ENCODE peak calls at places on chromosome 16, in eight cellular contexts. H is WTC11, X is HFFc6, W is heart left ventricle, S is colonic mucosa, F is B cell, I is esophagus squamous epithelium, G is bronchial epithelial cell. O is an unnamed sample.

GRCh38 chr16:56604966-56605365 is 3.4 kb upstream of the MT2A start:
- DNase-seq in H (no peak), X (no peak), W (no peak), S (no peak), F (no peak), I (no peak), G (no peak), O (no peak)

GRCh38 chr16:35463358-35463757 is 2003.9 kb downstream of the TP53TG3F start:
- DNase-seq in H (no peak), X (no peak), W (no peak), S (no peak), F (no peak), I (no peak), G (no peak), O (no peak)

GRCh38 chr16:12455287-12455798 is 348.3 kb downstream of the CPPED1 start:
- DNase-seq in H (peak), X (peak), W (peak), S (peak), F (no peak), I (no peak), G (peak), O (peak)

GRCh38 chr16:19128454-19129210 is 14.9 kb downstream of the ITPRIPL2 start:
- DNase-seq in H (no peak), X (no peak), W (no peak), S (no peak), F (no peak), I (no peak), G (no peak), O (no peak)

GRCh38 chr16:50314665-50315064 is 48.3 kb downstream of the ADCY7 start:
- DNase-seq in H (no peak), X (no peak), W (no peak), S (no peak), F (no peak), I (no peak), G (no peak), O (no peak)

GRCh38 chr16:11253009-11253994 is 2.7 kb downstream of the SOCS1 start:
- DNase-seq in H (no peak), X (peak), W (no peak), S (no peak), F (no peak), I (no peak), G (peak), O (peak)

GRCh38 chr16:48504216-48504615 is 105.8 kb downstream of the N4BP1 start:
- DNase-seq in H (no peak), X (no peak), W (no peak), S (no peak), F (no peak), I (no peak), G (no peak), O (no peak)

GRCh38 chr16:75038036-75038959 is 39.5 kb downstream of the ZNRF1 start:
- DNase-seq in H (no peak), X (no peak), W (no peak), S (no peak), F (no peak), I (no peak), G (no peak), O (no peak)

GRCh38 chr16:50557046-50557445 is 8.8 kb downstream of the NKD1 start:
- DNase-seq in H (no peak), X (no peak), W (no peak), S (no peak), F (no peak), I (no peak), G (no peak), O (no peak)

GRCh38 chr16:3020247-3020603 is at the start of gene TNFRSF12A:
- DNase-seq in H (peak), X (peak), W (peak), S (peak), F (peak), I (no peak), G (peak), O (peak)

GRCh38 chr16:3019594-3020246 is 448 bp upstream of the TNFRSF12A start:
- DNase-seq in H (no peak), X (no peak), W (no peak), S (no peak), F (no peak), I (no peak), G (no peak), O (peak)

GRCh38 chr16:3017262-3017805 is 649 bp downstream of the CLDN6 start:
- DNase-seq in H (no peak), X (no peak), W (no peak), S (no peak), F (no peak), I (no peak), G (no peak), O (no peak)

GRCh38 chr16:3015865-3016521 is 2.0 kb downstream of the CLDN6 start:
- DNase-seq in H (no peak), X (no peak), W (no peak), S (no peak), F (no peak), I (no peak), G (no peak), O (no peak)

GRCh38 chr16:3017806-3018506 is at the start of gene CLDN6:
- DNase-seq in H (peak), X (no peak), W (no peak), S (no peak), F (no peak), I (no peak), G (no peak), O (peak)
- TF ChIP-seq CTCF in H (peak), X (peak), W (peak), S (no peak), F (no peak), I (peak), G (peak), O (peak)

GRCh38 chr16:132120-132519 is 6.4 kb downstream of the NPRL3 start:
- DNase-seq in H (no peak), X (no peak), W (no peak), S (no peak), F (no peak), I (no peak), G (no peak), O (no peak)

GRCh38 chr16:129075-129474 is 9.4 kb downstream of the NPRL3 start:
- DNase-seq in H (no peak), X (no peak), W (no peak), S (no peak), F (no peak), I (no peak), G (no peak), O (peak)

GRCh38 chr16:130533-131173 is 7.8 kb downstream of the NPRL3 start:
- DNase-seq in H (no peak), X (no peak), W (no peak), S (no peak), F (no peak), I (no peak), G (no peak), O (no peak)
- TF ChIP-seq CTCF in H (no peak), X (no peak), W (no peak), S (no peak), F (no peak), I (no peak), G (no peak), O (no peak)

DNA sequence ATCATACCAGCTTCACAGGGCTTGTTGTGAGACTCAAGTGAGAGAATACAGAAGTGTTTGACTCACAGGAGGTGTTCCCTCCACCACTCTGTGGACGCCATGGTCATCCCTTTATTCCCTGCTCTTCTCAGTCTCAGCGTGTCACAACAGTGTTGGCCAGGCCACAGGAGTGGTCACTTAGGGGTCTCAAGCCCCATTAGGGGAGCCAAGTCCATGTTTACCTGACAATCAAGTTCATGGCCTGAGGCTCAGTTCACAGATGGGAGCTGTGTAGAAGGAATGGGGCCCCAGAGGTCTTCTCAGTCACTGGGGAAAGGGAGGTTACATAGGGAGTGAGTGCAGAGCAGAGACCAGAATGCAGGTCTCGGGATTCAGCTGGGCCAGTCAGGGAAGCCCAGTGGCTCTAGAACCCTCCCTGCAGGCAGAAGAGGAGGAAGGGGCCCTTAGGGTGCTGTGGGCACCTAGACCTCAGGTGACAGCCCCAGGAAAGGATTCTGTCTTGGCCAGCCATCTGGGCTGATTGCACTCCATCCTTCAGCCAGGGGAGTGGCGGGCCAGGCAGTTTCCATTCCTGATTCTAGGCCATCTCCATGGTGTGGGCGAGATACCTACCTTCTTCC is 9.5 kb upstream of the CENPT start:
- DNase-seq in H (no peak), X (no peak), W (no peak), S (no peak), F (no peak), I (no peak), G (no peak), O (no peak)
- TF ChIP-seq CTCF in H (no peak), X (no peak), W (no peak), S (no peak), F (no peak), I (no peak), G (no peak), O (no peak)

GRCh38 chr16:67249178-67249759 is 490 bp downstream of the SLC9A5 start:
- DNase-seq in H (peak), X (no peak), W (no peak), S (no peak), F (no peak), I (no peak), G (no peak), O (no peak)

GRCh38 chr16:67249762-67250327 is 1.1 kb downstream of the SLC9A5 start:
- DNase-seq in H (no peak), X (no peak), W (peak), S (no peak), F (no peak), I (no peak), G (no peak), O (no peak)

GRCh38 chr16:67247698-67248400 is 568 bp upstream of the FHOD1 start:
- DNase-seq in H (no peak), X (no peak), W (no peak), S (no peak), F (no peak), I (no peak), G (no peak), O (no peak)

GRCh38 chr16:67246945-67247697 is at the start of gene FHOD1:
- DNase-seq in H (peak), X (peak), W (peak), S (peak), F (peak), I (peak), G (peak), O (peak)

DNA sequence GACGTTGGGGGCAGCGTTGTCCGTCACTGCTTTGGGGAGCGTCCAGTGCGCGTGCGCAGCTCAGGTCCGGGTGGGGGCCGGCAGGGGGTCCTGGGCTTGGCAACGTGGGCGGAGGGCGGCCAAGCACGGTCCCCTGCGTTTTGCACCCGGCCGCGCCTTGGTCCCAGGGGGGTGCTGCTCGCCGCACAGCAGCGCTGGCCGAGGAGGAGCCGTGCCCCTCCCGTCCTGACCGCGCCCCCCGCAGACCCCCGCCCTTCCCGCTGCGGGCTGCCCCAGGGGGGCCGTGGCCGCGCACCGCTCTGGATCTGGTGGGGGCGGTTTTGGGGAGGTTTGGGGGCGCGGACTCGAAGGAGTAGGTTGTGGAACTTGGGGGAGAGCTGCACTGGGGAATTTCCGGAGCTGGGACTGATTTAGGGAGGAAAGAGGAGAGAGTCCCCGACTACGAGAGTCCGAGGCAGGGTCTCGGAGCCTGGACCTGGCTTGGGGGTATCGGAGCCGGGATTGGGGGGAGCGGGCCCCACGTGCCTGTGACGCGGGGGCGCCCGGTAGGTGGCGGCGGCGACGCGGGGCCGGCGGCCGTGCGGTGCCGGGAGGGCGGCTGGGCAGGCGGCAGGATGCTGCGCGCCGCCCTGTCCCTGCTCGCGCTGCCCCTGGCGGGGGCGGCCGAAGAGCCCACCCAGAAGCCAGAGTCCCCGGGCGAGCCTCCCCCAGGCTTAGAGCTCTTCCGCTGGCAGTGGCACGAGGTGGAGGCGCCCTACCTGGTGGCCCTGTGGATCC is at the start of gene SLC9A5:
- DNase-seq in H (peak), X (no peak), W (peak), S (no peak), F (no peak), I (no peak), G (no peak), O (peak)
- TF ChIP-seq CTCF in H (no peak), X (peak), W (peak), S (no peak), F (peak), I (peak), G (peak), O (peak)

GRCh38 chr16:30535106-30535776 is 583 bp upstream of the ZNF747 start:
- DNase-seq in H (no peak), X (no peak), W (no peak), S (no peak), F (no peak), I (no peak), G (peak), O (peak)

GRCh38 chr16:30533748-30534367 is 800 bp downstream of the ZNF747 start:
- DNase-seq in H (no peak), X (no peak), W (no peak), S (peak), F (no peak), I (no peak), G (no peak), O (peak)

GRCh38 chr16:30535777-30536190 is 1.1 kb upstream of the ZNF747 start:
- DNase-seq in H (peak), X (peak), W (peak), S (peak), F (peak), I (no peak), G (peak), O (peak)

GRCh38 chr16:30533146-30533522 is 1.5 kb downstream of the ZNF747 start:
- DNase-seq in H (no peak), X (no peak), W (no peak), S (no peak), F (no peak), I (no peak), G (no peak), O (no peak)

GRCh38 chr16:30534368-30535105 is at the start of gene ZNF747:
- DNase-seq in H (peak), X (peak), W (peak), S (peak), F (peak), I (peak), G (peak), O (peak)
- TF ChIP-seq CTCF in H (no peak), X (no peak), W (peak), S (no peak), F (no peak), I (peak), G (no peak), O (no peak)

GRCh38 chr16:29736112-29736511 is 9.7 kb downstream of the C16orf54 start:
- DNase-seq in H (no peak), X (no peak), W (no peak), S (no peak), F (no peak), I (no peak), G (no peak), O (no peak)
- TF ChIP-seq CTCF in H (no peak), X (peak), W (no peak), S (no peak), F (no peak), I (no peak), G (no peak), O (no peak)

DNA sequence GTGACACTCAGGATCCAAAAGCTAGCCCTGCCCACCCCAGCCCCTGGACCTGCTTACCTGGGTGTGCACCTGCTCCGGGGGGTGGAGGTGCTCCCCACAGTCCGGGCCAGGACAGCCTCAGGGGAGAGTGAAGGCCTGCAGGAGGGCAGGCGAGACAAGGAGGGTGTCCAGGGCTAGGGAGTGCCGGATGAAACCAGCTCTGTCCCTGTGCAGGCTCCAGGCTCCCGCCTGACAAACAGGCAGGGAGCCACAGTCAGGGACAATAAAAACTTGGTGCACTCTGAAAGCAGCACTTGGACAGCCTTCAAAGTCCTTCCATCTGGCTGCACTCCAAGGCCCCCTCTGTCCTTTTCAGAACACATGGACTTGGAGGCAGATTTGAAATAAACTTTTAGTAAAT is 3.9 kb downstream of the PAQR4 start:
- DNase-seq in H (no peak), X (no peak), W (no peak), S (no peak), F (no peak), I (no peak), G (no peak), O (no peak)
- TF ChIP-seq CTCF in H (no peak), X (no peak), W (no peak), S (no peak), F (no peak), I (no peak), G (no peak), O (no peak)

GRCh38 chr16:2468142-2468724 is 2.9 kb upstream of the NTN3 start:
- DNase-seq in H (peak), X (no peak), W (no peak), S (no peak), F (no peak), I (no peak), G (peak), O (peak)

GRCh38 chr16:2467301-2468141 is 3.6 kb upstream of the NTN3 start:
- DNase-seq in H (peak), X (peak), W (peak), S (peak), F (no peak), I (no peak), G (peak), O (peak)

GRCh38 chr16:2464333-2464732 is 4.4 kb downstream of the TEDC2 start:
- DNase-seq in H (no peak), X (no peak), W (no peak), S (no peak), F (no peak), I (no peak), G (no peak), O (no peak)

GRCh38 chr16:2466667-2467300 is 4.3 kb upstream of the NTN3 start:
- DNase-seq in H (no peak), X (no peak), W (no peak), S (no peak), F (no peak), I (no peak), G (no peak), O (no peak)

GRCh38 chr16:2465653-2466415 is 5.3 kb upstream of the NTN3 start:
- DNase-seq in H (peak), X (no peak), W (no peak), S (no peak), F (no peak), I (no peak), G (no peak), O (no peak)
- TF ChIP-seq CTCF in H (no peak), X (peak), W (peak), S (no peak), F (peak), I (no peak), G (peak), O (no peak)